ENCODE peak calls at places on chromosomes 2 and 18, in eight cellular contexts. T is AG09319; S is iPS-NIHi11; Q is activated T-cell treated with anti-CD3 and anti-CD28 coated beads, Interleukin-2, amount 50 U/mL, for 1 hour; P is GM10248; K is lower leg skin; F is stimulated activated CD4-positive, alpha-beta T cell treated with anti-CD3 and anti-CD28 coated beads, Interleukin-4, amount 100 ng/mL, for 48 hours; O is RCC 7860. D is an unnamed sample.

GRCh38 chr2:26767894-26768487 is 3.9 kb downstream of the SLC35F6 start:
- DNase-seq in T (no peak), S (no peak), Q (no peak), P (no peak), K (no peak), F (no peak), O (no peak), D (no peak)

GRCh38 chr18:74126684-74127482 is 20.8 kb downstream of the FBXO15 start:
- DNase-seq in T (no peak), S (no peak), Q (no peak), P (no peak), K (no peak), F (no peak), O (no peak), D (no peak)

GRCh38 chr18:29586210-29586609 is 1409.3 kb upstream of the CDH2 start:
- DNase-seq in T (no peak), S (no peak), Q (no peak), P (no peak), K (no peak), F (no peak), O (no peak), D (no peak)

GRCh38 chr2:170739048-170739447 is 23.9 kb downstream of the SP5 start:
- DNase-seq in T (peak), S (peak), Q (no peak), P (no peak), K (no peak), F (no peak), O (peak), D (no peak)

GRCh38 chr2:234963785-234964615 is 12.2 kb downstream of the SH3BP4 start:
- DNase-seq in T (peak), S (no peak), Q (no peak), P (no peak), K (peak), F (no peak), O (peak), D (peak)

GRCh38 chr2:15127251-15127650 is 433.9 kb downstream of the NBAS start:
- DNase-seq in T (no peak), S (no peak), Q (no peak), P (no peak), K (no peak), F (no peak), O (no peak), D (no peak)

GRCh38 chr2:191401287-191401686 is 156.1 kb downstream of the MYO1B start:
- DNase-seq in T (peak), S (peak), Q (no peak), P (no peak), K (no peak), F (no peak), O (no peak), D (no peak)

GRCh38 chr2:160252278-160252887 is 52.3 kb upstream of the ITGB6 start:
- DNase-seq in T (no peak), S (peak), Q (no peak), P (peak), K (no peak), F (no peak), O (peak), D (no peak)

GRCh38 chr2:18690342-18690741 is 101.0 kb upstream of the NT5C1B start:
- DNase-seq in T (no peak), S (peak), Q (no peak), P (no peak), K (no peak), F (no peak), O (no peak), D (no peak)

GRCh38 chr2:233373316-233373715 is 19.0 kb downstream of the DGKD start:
- DNase-seq in T (no peak), S (no peak), Q (no peak), P (no peak), K (no peak), F (no peak), O (no peak), D (no peak)

GRCh38 chr2:233990261-233990798 is 60.2 kb upstream of the SPP2 start:
- DNase-seq in T (no peak), S (no peak), Q (peak), P (no peak), K (no peak), F (peak), O (no peak), D (no peak)

GRCh38 chr18:25557006-25557405 is 205.0 kb upstream of the ZNF521 start:
- DNase-seq in T (no peak), S (no peak), Q (no peak), P (no peak), K (no peak), F (no peak), O (no peak), D (no peak)

GRCh38 chr18:43079422-43079821 is 36.1 kb downstream of the RIT2 start:
- DNase-seq in T (no peak), S (no peak), Q (no peak), P (no peak), K (no peak), F (no peak), O (no peak), D (no peak)

GRCh38 chr2:96102596-96103387 is 13.6 kb downstream of the ADRA2B start:
- DNase-seq in T (no peak), S (no peak), Q (no peak), P (no peak), K (peak), F (no peak), O (no peak), D (peak)

GRCh38 chr18:22711381-22711717 is 221.8 kb upstream of the RBBP8 start:
- DNase-seq in T (no peak), S (no peak), Q (no peak), P (no peak), K (no peak), F (no peak), O (peak), D (no peak)

GRCh38 chr2:100317634-100318033 is 4.7 kb downstream of the LONRF2 start:
- DNase-seq in T (no peak), S (no peak), Q (no peak), P (no peak), K (no peak), F (no peak), O (no peak), D (no peak)

GRCh38 chr2:75820693-75821092 is 110.0 kb upstream of the GCFC2 start:
- DNase-seq in T (no peak), S (no peak), Q (no peak), P (peak), K (no peak), F (no peak), O (no peak), D (no peak)

GRCh38 chr2:1967242-1968210 is 223.2 kb upstream of the PXDN start:
- DNase-seq in T (no peak), S (no peak), Q (no peak), P (no peak), K (peak), F (no peak), O (no peak), D (no peak)

GRCh38 chr2:36512705-36513104 is 85.3 kb downstream of the FEZ2 start:
- DNase-seq in T (no peak), S (no peak), Q (no peak), P (no peak), K (no peak), F (no peak), O (no peak), D (no peak)

GRCh38 chr2:24329700-24330099 is 30.6 kb downstream of the ITSN2 start:
- DNase-seq in T (no peak), S (no peak), Q (no peak), P (peak), K (no peak), F (no peak), O (no peak), D (no peak)

GRCh38 chr2:239303711-239304532 is 96.9 kb downstream of the HDAC4 start:
- DNase-seq in T (no peak), S (no peak), Q (peak), P (peak), K (peak), F (no peak), O (no peak), D (peak)

GRCh38 chr18:55509631-55510372 is 78.2 kb downstream of the TCF4 start:
- DNase-seq in T (no peak), S (peak), Q (no peak), P (peak), K (no peak), F (no peak), O (peak), D (no peak)

GRCh38 chr2:215773728-215774127 is 239.6 kb downstream of the MREG start:
- DNase-seq in T (peak), S (no peak), Q (no peak), P (no peak), K (no peak), F (no peak), O (peak), D (no peak)

GRCh38 chr2:122523143-122523542 is 767.7 kb downstream of the TSN start:
- DNase-seq in T (no peak), S (no peak), Q (no peak), P (no peak), K (no peak), F (no peak), O (no peak), D (no peak)

GRCh38 chr18:64713284-64713683 is 564.4 kb upstream of the LINC00305 start:
- DNase-seq in T (no peak), S (no peak), Q (no peak), P (no peak), K (no peak), F (no peak), O (no peak), D (no peak)

GRCh38 chr2:58992062-58992736 is 751.1 kb upstream of the FANCL start:
- DNase-seq in T (peak), S (no peak), Q (no peak), P (no peak), K (no peak), F (no peak), O (no peak), D (no peak)

GRCh38 chr2:9594361-9595063 is 36.3 kb downstream of the YWHAQ start:
- DNase-seq in T (peak), S (peak), Q (no peak), P (no peak), K (no peak), F (no peak), O (peak), D (no peak)

GRCh38 chr2:217983276-217984233 is 19.2 kb downstream of the TNS1 start:
- DNase-seq in T (no peak), S (no peak), Q (no peak), P (no peak), K (no peak), F (no peak), O (no peak), D (no peak)

GRCh38 chr2:234950730-234951385 is 959 bp upstream of the SH3BP4 start:
- DNase-seq in T (no peak), S (no peak), Q (no peak), P (no peak), K (peak), F (no peak), O (no peak), D (peak)

GRCh38 chr2:85433511-85434089 is 15.1 kb downstream of the SH2D6 start:
- DNase-seq in T (peak), S (peak), Q (no peak), P (no peak), K (peak), F (no peak), O (no peak), D (peak)

GRCh38 chr2:88698027-88698413 is 6.5 kb downstream of the RPIA start:
- DNase-seq in T (no peak), S (no peak), Q (no peak), P (no peak), K (no peak), F (no peak), O (no peak), D (no peak)

GRCh38 chr18:69858897-69859296 is 88.8 kb downstream of the CD226 start:
- DNase-seq in T (no peak), S (no peak), Q (no peak), P (no peak), K (no peak), F (no peak), O (no peak), D (no peak)

GRCh38 chr2:122669627-122670026 is 914.2 kb downstream of the TSN start:
- DNase-seq in T (no peak), S (no peak), Q (no peak), P (no peak), K (no peak), F (no peak), O (no peak), D (no peak)

GRCh38 chr2:99678651-99679050 is 188.8 kb upstream of the REV1 start:
- DNase-seq in T (no peak), S (no peak), Q (no peak), P (no peak), K (no peak), F (no peak), O (no peak), D (no peak)

D was measured in suprapubic skin.